ENCODE peak calls at places on chromosomes 16 and 17, in ten cellular contexts. J is dorsolateral prefrontal cortex, A is HL-60, D is A673, C is osteocyte, S is uterus, H is bronchial epithelial cell, Y is WTC11, N is GM12878, W is prostate gland. Q is an unnamed sample.

GRCh38 chr16:23835390-23836077 is at the start of gene PRKCB:
- DNase-seq in J (peak), A (peak), D (peak), C (no peak), S (peak), H (peak), Y (peak), N (no peak), W (peak), Q (peak)

GRCh38 chr17:11369570-11369969 is 128.6 kb downstream of the SHISA6 start:
- DNase-seq in J (no peak), A (no peak), D (peak), C (no peak), S (no peak), H (no peak), Y (no peak), N (no peak), W (no peak), Q (no peak)

GRCh38 chr16:26531290-26531730 is 535.4 kb upstream of the C16orf82 start:
- DNase-seq in J (no peak), A (no peak), D (no peak), C (no peak), S (no peak), H (no peak), Y (no peak), N (no peak), W (no peak), Q (no peak)

GRCh38 chr16:19871721-19872120 is 12.9 kb downstream of the GPRC5B start:
- DNase-seq in J (no peak), A (no peak), D (no peak), C (no peak), S (no peak), H (no peak), Y (no peak), N (no peak), W (no peak), Q (no peak)

GRCh38 chr17:41486809-41487530 is 2.7 kb downstream of the KRT36 start:
- DNase-seq in J (no peak), A (peak), D (no peak), C (no peak), S (no peak), H (no peak), Y (peak), N (no peak), W (no peak), Q (peak)

GRCh38 chr16:24829153-24829552 is 16.6 kb upstream of the SLC5A11 start:
- DNase-seq in J (no peak), A (no peak), D (no peak), C (no peak), S (no peak), H (no peak), Y (no peak), N (no peak), W (no peak), Q (no peak)

GRCh38 chr16:23847938-23848337 is 12.2 kb downstream of the PRKCB start:
- DNase-seq in J (no peak), A (no peak), D (no peak), C (no peak), S (no peak), H (no peak), Y (no peak), N (no peak), W (no peak), Q (no peak)

GRCh38 chr17:66302761-66303626 is 581 bp downstream of the PRKCA start:
- DNase-seq in J (peak), A (peak), D (peak), C (peak), S (peak), H (peak), Y (peak), N (no peak), W (peak), Q (peak)

GRCh38 chr17:56785396-56785795 is 48.3 kb downstream of the C17orf67 start:
- DNase-seq in J (peak), A (no peak), D (no peak), C (no peak), S (no peak), H (peak), Y (no peak), N (no peak), W (no peak), Q (no peak)

GRCh38 chr17:38898291-38898679 is 27.1 kb upstream of the LASP1NB start:
- DNase-seq in J (no peak), A (peak), D (no peak), C (no peak), S (no peak), H (no peak), Y (no peak), N (no peak), W (no peak), Q (no peak)

GRCh38 chr16:77599793-77600415 is 122.4 kb upstream of the NUDT7 start:
- DNase-seq in J (no peak), A (peak), D (peak), C (no peak), S (no peak), H (peak), Y (no peak), N (no peak), W (peak), Q (peak)

GRCh38 chr16:6335072-6335471 is 997.6 kb upstream of the RBFOX1 start:
- DNase-seq in J (no peak), A (no peak), D (peak), C (no peak), S (no peak), H (no peak), Y (peak), N (no peak), W (no peak), Q (no peak)

GRCh38 chr17:45775576-45776011 is 8.5 kb upstream of the CRHR1 start:
- DNase-seq in J (peak), A (no peak), D (no peak), C (no peak), S (peak), H (no peak), Y (no peak), N (no peak), W (peak), Q (no peak)

GRCh38 chr16:56647641-56648431 is 3.9 kb upstream of the MT1B start:
- DNase-seq in J (no peak), A (no peak), D (no peak), C (no peak), S (no peak), H (no peak), Y (peak), N (no peak), W (no peak), Q (no peak)

GRCh38 chr17:31061678-31062077 is 33.1 kb upstream of the NF1 start:
- DNase-seq in J (no peak), A (no peak), D (no peak), C (peak), S (no peak), H (no peak), Y (peak), N (no peak), W (no peak), Q (no peak)

GRCh38 chr16:84603115-84603816 is 14.6 kb downstream of the COTL1 start:
- DNase-seq in J (no peak), A (peak), D (peak), C (peak), S (peak), H (peak), Y (no peak), N (no peak), W (no peak), Q (peak)

GRCh38 chr17:19447085-19447583 is 36.1 kb downstream of the RNF112 start:
- DNase-seq in J (peak), A (peak), D (peak), C (peak), S (peak), H (peak), Y (peak), N (peak), W (peak), Q (peak)

GRCh38 chr16:86088816-86089215 is 189.9 kb downstream of the IRF8 start:
- DNase-seq in J (no peak), A (no peak), D (no peak), C (no peak), S (no peak), H (no peak), Y (no peak), N (no peak), W (no peak), Q (no peak)

GRCh38 chr17:76540381-76541300 is 797 bp downstream of the PRCD start:
- DNase-seq in J (peak), A (peak), D (peak), C (peak), S (peak), H (peak), Y (peak), N (no peak), W (peak), Q (peak)

GRCh38 chr17:29585080-29585751 is 4.2 kb downstream of the GIT1 start:
- DNase-seq in J (no peak), A (no peak), D (no peak), C (no peak), S (peak), H (no peak), Y (no peak), N (no peak), W (no peak), Q (peak)
- TF ChIP-seq CTCF in J (no peak), A (peak), D (peak), C (peak), S (peak), H (peak), Y (no peak), N (peak), W (no peak), Q (peak)

DNA sequence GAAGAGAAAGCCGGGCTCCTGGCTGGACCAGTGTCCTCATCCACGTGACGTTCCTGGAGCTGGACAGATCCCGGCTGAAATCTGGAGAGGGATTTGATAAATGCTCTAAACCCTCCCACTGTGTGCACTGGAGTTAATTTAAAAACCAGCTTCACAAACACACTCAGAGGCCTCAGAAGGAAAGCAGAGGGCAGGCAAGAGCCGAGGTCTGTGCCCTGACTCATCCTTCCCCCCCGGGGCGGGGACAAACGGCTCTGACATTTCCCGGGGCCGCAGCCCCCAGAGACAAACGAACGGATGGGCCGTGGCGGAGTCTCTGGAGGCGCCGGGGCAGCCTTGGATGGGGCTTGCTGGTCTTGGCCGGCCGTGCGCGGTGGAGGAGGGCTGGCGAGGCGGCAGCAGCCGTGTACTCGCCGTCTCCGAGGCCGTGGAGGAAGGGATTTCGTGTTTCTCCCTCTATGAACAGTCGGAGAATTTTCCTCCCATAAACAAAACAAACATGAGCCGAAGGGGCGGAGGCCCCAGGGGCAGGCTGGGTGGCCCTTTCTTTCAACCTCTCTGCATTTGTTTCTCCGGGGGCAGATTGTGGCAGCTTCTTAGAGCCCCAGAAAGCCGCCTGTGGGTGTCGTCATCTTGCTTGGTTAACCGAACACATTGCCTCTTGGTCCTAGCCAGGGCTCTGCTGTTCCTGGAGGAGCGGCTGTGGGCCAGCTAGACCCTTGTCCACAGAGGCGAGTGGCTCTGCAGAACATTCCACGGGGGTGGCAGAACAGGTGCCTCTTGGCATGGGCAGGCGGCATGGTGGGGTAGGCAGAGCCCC is 94.3 kb downstream of the NTN1 start:
- DNase-seq in J (peak), A (no peak), D (no peak), C (no peak), S (peak), H (peak), Y (peak), N (no peak), W (peak), Q (peak)
- TF ChIP-seq CTCF in J (peak), A (no peak), D (no peak), C (peak), S (peak), H (peak), Y (no peak), N (peak), W (no peak), Q (peak)

GRCh38 chr16:2428051-2428786 is 1.0 kb upstream of the CCNF start:
- DNase-seq in J (no peak), A (no peak), D (no peak), C (no peak), S (peak), H (peak), Y (peak), N (no peak), W (peak), Q (peak)
- TF ChIP-seq CTCF in J (no peak), A (no peak), D (no peak), C (peak), S (peak), H (peak), Y (no peak), N (peak), W (no peak), Q (peak)

GRCh38 chr17:43428524-43428923 is 29.7 kb downstream of the ARL4D start:
- DNase-seq in J (no peak), A (no peak), D (no peak), C (no peak), S (no peak), H (no peak), Y (no peak), N (no peak), W (no peak), Q (no peak)
- TF ChIP-seq CTCF in J (peak), A (no peak), D (no peak), C (peak), S (no peak), H (no peak), Y (no peak), N (no peak), W (no peak), Q (peak)

Q was measured in cardiac muscle cell.